ENCODE peak calls at places on chromosomes 4 and X, in five cellular contexts. O is posterior vena cava, T is upper lobe of right lung, F is WERI-Rb-1, V is SW480. W is an unnamed sample.

GRCh38 chr4:152707632-152708031 is 27.8 kb upstream of the TMEM154 start:
- DNase-seq in O (no peak), T (no peak), F (no peak), V (no peak), W (no peak)

GRCh38 chrX:116239944-116240391 is 69.4 kb downstream of the AGTR2 start:
- DNase-seq in O (no peak), T (no peak), F (no peak), V (no peak), W (no peak)

GRCh38 chr4:3391422-3391821 is 50.3 kb upstream of the HGFAC start:
- DNase-seq in O (no peak), T (no peak), F (no peak), V (no peak), W (no peak)

GRCh38 chr4:25919676-25920075 is 5.7 kb downstream of the SMIM20 start:
- DNase-seq in O (no peak), T (no peak), F (no peak), V (peak), W (no peak)

GRCh38 chr4:148787831-148788477 is 345.7 kb upstream of the NR3C2 start:
- DNase-seq in O (no peak), T (no peak), F (no peak), V (no peak), W (no peak)

GRCh38 chr4:186079698-186080097 is 10.7 kb downstream of the TLR3 start:
- DNase-seq in O (no peak), T (no peak), F (no peak), V (no peak), W (no peak)

GRCh38 chr4:40763228-40763716 is 13.5 kb downstream of the NSUN7 start:
- DNase-seq in O (no peak), T (no peak), F (no peak), V (peak), W (no peak)

GRCh38 chrX:9610774-9611392 is 146.0 kb downstream of the TBL1X start:
- DNase-seq in O (no peak), T (no peak), F (no peak), V (no peak), W (no peak)

GRCh38 chr4:27011401-27011800 is 150.8 kb downstream of the STIM2 start:
- DNase-seq in O (no peak), T (no peak), F (no peak), V (no peak), W (no peak)

GRCh38 chrX:108224727-108225455 is 133.3 kb downstream of the ATG4A start:
- DNase-seq in O (no peak), T (no peak), F (peak), V (peak), W (no peak)

GRCh38 chr4:38231626-38232025 is 271.4 kb downstream of the PTTG2 start:
- DNase-seq in O (no peak), T (no peak), F (no peak), V (peak), W (no peak)

GRCh38 chr4:4356106-4357041 is 30.5 kb upstream of the NSG1 start:
- DNase-seq in O (peak), T (peak), F (no peak), V (no peak), W (no peak)

GRCh38 chr4:122873752-122874151 is 47.1 kb downstream of the FGF2 start:
- DNase-seq in O (no peak), T (no peak), F (no peak), V (peak), W (no peak)

GRCh38 chrX:31178769-31179125 is 106.9 kb upstream of the FTHL17 start:
- DNase-seq in O (no peak), T (no peak), F (no peak), V (no peak), W (no peak)

GRCh38 chr4:173493041-173493440 is 37.0 kb downstream of the HAND2 start:
- DNase-seq in O (no peak), T (no peak), F (no peak), V (no peak), W (no peak)

GRCh38 chr4:105061136-105061696 is 85.5 kb upstream of the TET2 start:
- DNase-seq in O (no peak), T (no peak), F (no peak), V (peak), W (no peak)

GRCh38 chr4:60039908-60040307 is 1160.2 kb upstream of the ADGRL3 start:
- DNase-seq in O (no peak), T (no peak), F (no peak), V (no peak), W (no peak)

GRCh38 chr4:176981074-176981473 is 188.4 kb upstream of the VEGFC start:
- DNase-seq in O (no peak), T (no peak), F (no peak), V (no peak), W (no peak)

GRCh38 chrX:97563531-97564133 is 679.9 kb downstream of the RPA4 start:
- DNase-seq in O (peak), T (no peak), F (peak), V (peak), W (no peak)

GRCh38 chrX:2614911-2615310 is 76.2 kb upstream of the CD99 start:
- DNase-seq in O (no peak), T (no peak), F (no peak), V (no peak), W (no peak)

W was measured in BE2C.